ENCODE peak calls at places on chromosome 20, in five cellular contexts. T is fibroblast of mammary gland, Q is brain microvascular endothelial cell, X is NB4, L is fibroblast of pulmonary artery. F is an unnamed sample.

GRCh38 chr20:31543966-31544598 is 29.8 kb downstream of the HM13 start:
- DNase-seq in T (peak), Q (peak), X (no peak), L (peak), F (peak)

GRCh38 chr20:44030394-44030793 is 115.7 kb downstream of the TOX2 start:
- DNase-seq in T (no peak), Q (no peak), X (no peak), L (no peak), F (no peak)

GRCh38 chr20:19860742-19861141 is 102.7 kb downstream of the RIN2 start:
- DNase-seq in T (no peak), Q (no peak), X (no peak), L (no peak), F (no peak)

GRCh38 chr20:38554986-38555385 is 26.0 kb upstream of the ADIG start:
- DNase-seq in T (no peak), Q (no peak), X (peak), L (peak), F (no peak)

GRCh38 chr20:49575551-49576060 is 7.7 kb upstream of the PTGIS start:
- DNase-seq in T (peak), Q (no peak), X (no peak), L (no peak), F (peak)

GRCh38 chr20:11894072-11894471 is 23.6 kb upstream of the BTBD3 start:
- DNase-seq in T (no peak), Q (no peak), X (no peak), L (no peak), F (no peak)

GRCh38 chr20:44497761-44498160 is 22.1 kb downstream of the TTPAL start:
- DNase-seq in T (no peak), Q (no peak), X (no peak), L (no peak), F (no peak)

GRCh38 chr20:10672579-10673127 is 1.1 kb downstream of the JAG1 start:
- DNase-seq in T (peak), Q (no peak), X (peak), L (peak), F (peak)

GRCh38 chr20:25139061-25139705 is 56.3 kb upstream of the ENTPD6 start:
- DNase-seq in T (no peak), Q (no peak), X (no peak), L (no peak), F (no peak)

GRCh38 chr20:41185013-41185757 is 47.8 kb downstream of the PLCG1 start:
- DNase-seq in T (no peak), Q (no peak), X (no peak), L (no peak), F (no peak)

GRCh38 chr20:62131560-62132320 is 9.5 kb downstream of the LSM14B start:
- DNase-seq in T (no peak), Q (no peak), X (no peak), L (no peak), F (no peak)

GRCh38 chr20:25281541-25281991 is 33.7 kb downstream of the PYGB start:
- DNase-seq in T (no peak), Q (no peak), X (peak), L (no peak), F (no peak)

GRCh38 chr20:61639200-61639599 is 387.1 kb downstream of the CDH4 start:
- DNase-seq in T (peak), Q (no peak), X (no peak), L (no peak), F (no peak)

GRCh38 chr20:598133-598881 is 11.8 kb downstream of the TCF15 start:
- DNase-seq in T (no peak), Q (no peak), X (no peak), L (no peak), F (no peak)

GRCh38 chr20:32433311-32434021 is 75.3 kb downstream of the ASXL1 start:
- DNase-seq in T (no peak), Q (no peak), X (no peak), L (no peak), F (no peak)

GRCh38 chr20:60249436-60249835 is 291.2 kb downstream of the CDH26 start:
- DNase-seq in T (peak), Q (peak), X (no peak), L (peak), F (peak)

GRCh38 chr20:10487354-10488115 is 52.4 kb downstream of the SLX4IP start:
- DNase-seq in T (peak), Q (no peak), X (peak), L (peak), F (peak)

DNA sequence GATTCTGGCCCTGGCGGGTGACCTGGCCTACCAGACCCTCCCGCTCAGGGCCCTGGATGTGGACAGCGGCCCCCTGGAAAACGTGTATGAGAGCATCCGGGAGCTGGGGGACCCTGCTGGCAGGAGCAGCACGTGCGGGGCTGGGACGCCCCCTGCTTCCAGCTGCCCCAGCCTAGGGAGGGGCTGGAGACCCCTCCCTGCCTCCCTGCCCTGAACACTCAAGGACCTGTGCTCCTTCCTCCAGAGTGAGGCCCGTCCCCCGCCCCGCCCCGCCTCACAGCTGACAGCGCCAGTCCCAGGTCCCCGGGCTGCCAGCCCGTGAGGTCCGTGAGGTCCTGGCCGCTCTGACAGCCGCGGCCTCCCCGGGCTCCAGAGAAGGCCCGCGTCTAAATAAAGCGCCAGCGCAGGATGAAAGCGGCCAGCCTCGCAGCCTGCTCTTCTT is 868 bp upstream of the SLC2A4RG start:
- DNase-seq in T (peak), Q (no peak), X (no peak), L (no peak), F (peak)
- H3K4me3 ChIP-seq in T (no peak), Q (no peak), X (no peak), L (no peak), F (no peak)

GRCh38 chr20:3777381-3777725 is 3.9 kb downstream of the SPEF1 start:
- DNase-seq in T (no peak), Q (no peak), X (no peak), L (no peak), F (no peak)

GRCh38 chr20:3777726-3778629 is 3.3 kb downstream of the SPEF1 start:
- DNase-seq in T (peak), Q (peak), X (no peak), L (peak), F (peak)

GRCh38 chr20:3781153-3781910 is at the start of gene SPEF1:
- DNase-seq in T (peak), Q (peak), X (peak), L (peak), F (peak)

GRCh38 chr20:3775457-3775856 is 5.8 kb downstream of the SPEF1 start:
- DNase-seq in T (no peak), Q (no peak), X (no peak), L (no peak), F (no peak)

DNA sequence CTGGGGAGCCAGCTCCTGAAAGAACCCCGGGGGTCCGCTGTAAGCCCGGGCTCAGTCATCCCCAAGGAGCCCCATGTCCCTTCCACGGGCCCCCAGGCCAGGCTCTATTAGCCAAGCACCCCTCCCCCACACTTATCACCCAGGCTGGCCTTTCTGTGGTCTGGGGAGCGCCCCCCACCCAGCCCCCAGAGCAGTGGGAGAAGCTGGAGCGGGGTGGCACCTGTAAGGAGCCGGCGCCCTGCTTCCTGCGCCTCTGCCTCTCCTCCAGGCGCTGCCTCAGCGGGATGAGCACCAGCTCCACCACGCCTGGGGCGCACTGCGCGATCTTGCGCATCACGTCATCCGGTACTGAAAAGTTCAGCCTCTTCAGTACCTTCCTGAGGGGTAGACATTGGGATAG is 2.3 kb downstream of the SPEF1 start:
- DNase-seq in T (no peak), Q (no peak), X (no peak), L (no peak), F (no peak)
- H3K4me3 ChIP-seq in T (no peak), Q (no peak), X (no peak), L (no peak), F (no peak)

DNA sequence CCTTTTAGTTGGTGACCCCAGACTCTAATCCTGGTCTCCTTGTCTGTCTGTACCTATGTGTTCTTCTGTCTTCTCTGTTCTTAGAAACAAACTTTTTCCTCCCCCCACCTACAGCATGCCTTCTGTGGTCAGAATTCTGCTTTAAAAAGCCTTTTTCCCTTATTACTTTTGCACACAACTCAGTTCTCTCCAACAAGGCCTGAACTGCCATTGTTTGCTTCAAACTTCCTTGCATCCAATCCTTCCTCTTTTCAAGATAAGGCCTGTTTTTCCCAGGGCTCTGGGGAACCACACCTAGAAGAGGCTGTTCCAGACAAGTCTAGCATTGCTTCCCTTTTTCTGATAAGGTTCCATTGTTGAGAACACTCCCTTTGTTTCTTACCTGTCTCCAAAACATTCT is 22.2 kb upstream of the NCOA3 start:
- DNase-seq in T (no peak), Q (no peak), X (no peak), L (peak), F (no peak)
- H3K4me3 ChIP-seq in T (no peak), Q (no peak), X (no peak), L (no peak), F (no peak)

DNA sequence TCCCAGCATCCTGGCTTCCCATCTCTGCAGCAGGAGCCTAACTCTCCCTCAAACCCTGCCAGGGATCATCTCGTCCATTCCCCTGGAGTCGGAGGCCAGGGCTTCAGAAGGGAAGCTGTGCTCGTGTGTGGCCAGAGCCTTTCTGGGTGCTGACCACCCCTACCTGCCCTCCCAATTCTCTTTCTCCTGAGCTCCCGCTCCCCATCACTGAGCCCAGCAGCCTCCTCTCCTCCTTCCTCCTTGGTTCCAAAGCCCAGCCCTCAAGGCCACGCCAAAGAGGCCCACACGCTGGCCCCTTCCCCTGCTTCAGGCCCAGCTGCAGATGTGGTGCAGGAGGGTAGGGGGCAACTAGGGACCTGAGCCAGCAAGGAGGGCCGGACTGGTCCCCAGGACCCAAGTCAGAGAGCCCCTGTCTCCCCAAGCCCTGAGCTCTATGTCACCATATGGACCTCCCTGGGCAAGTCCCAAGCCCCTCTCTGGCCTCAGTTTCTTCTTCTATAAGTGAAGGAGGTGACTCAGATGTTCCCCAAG is 1.3 kb downstream of the FAM83C start:
- DNase-seq in T (no peak), Q (no peak), X (no peak), L (no peak), F (no peak)
- H3K4me3 ChIP-seq in T (no peak), Q (no peak), X (no peak), L (no peak), F (no peak)

F was measured in cardiac fibroblast.